ENCODE peak calls at places on chromosomes 2 and 18, in seven cellular contexts. P, D, R, M, B, O and T are unnamed samples.

GRCh38 chr2:159086332-159086731 is 117.9 kb downstream of the TANC1 start:
- DNase-seq in P (no peak), D (no peak), M (no peak), O (peak; percentile 68), B (no peak), R (peak; percentile 21), T (no peak)

GRCh38 chr2:71788186-71788525 is 334.8 kb downstream of the DYSF start:
- DNase-seq in R (no peak), M (no peak), O (no peak), P (no peak), B (no peak), D (no peak), T (no peak)

GRCh38 chr2:170701011-170701410 is 14.1 kb upstream of the SP5 start:
- DNase-seq in D (no peak), B (no peak), P (no peak), O (no peak), R (no peak), M (no peak), T (no peak)

GRCh38 chr18:51191139-51191717 is 6.3 kb downstream of the MEX3C start:
- DNase-seq in R (no peak), O (no peak), D (no peak), B (no peak), M (no peak), P (no peak), T (no peak)

GRCh38 chr18:41933778-41934177 is 21.3 kb upstream of the PIK3C3 start:
- DNase-seq in B (no peak), P (no peak), D (no peak), M (no peak), O (no peak), R (no peak), T (no peak)

GRCh38 chr2:220991972-220992371 is 580.1 kb downstream of the EPHA4 start:
- DNase-seq in D (no peak), M (no peak), O (no peak), B (no peak), R (no peak), P (no peak), T (no peak)

GRCh38 chr2:164146478-164146877 is 410.7 kb upstream of the FIGN start:
- DNase-seq in P (no peak), M (no peak), D (no peak), O (no peak), R (no peak), B (no peak), T (no peak)

GRCh38 chr18:61570070-61570469 is 236.8 kb downstream of the CDH20 start:
- DNase-seq in P (no peak), M (no peak), B (no peak), D (no peak), R (no peak), O (no peak), T (no peak)

GRCh38 chr2:201938816-201939180 is 94.9 kb upstream of the FZD7 start:
- DNase-seq in M (no peak), P (no peak), R (no peak), O (no peak), B (no peak), D (no peak), T (no peak)

GRCh38 chr2:44620189-44620990 is 258.6 kb downstream of the CAMKMT start:
- DNase-seq in D (no peak), P (no peak), R (no peak), O (no peak), M (no peak), B (no peak), T (no peak)

GRCh38 chr2:46914578-46915230 is 902 bp downstream of the MCFD2 start:
- DNase-seq in R (no peak), O (no peak), B (no peak), M (no peak), D (no peak), P (no peak), T (no peak)

GRCh38 chr2:39834426-39834825 is 55.4 kb upstream of the THUMPD2 start:
- DNase-seq in D (no peak), B (no peak), O (no peak), M (no peak), R (no peak), P (no peak), T (no peak)

GRCh38 chr2:20211420-20211819 is 13.5 kb downstream of the SDC1 start:
- DNase-seq in O (no peak), R (no peak), D (no peak), B (no peak), M (no peak), P (no peak), T (no peak)

GRCh38 chr2:146321175-146321574 is 1523.7 kb upstream of the ACVR2A start:
- DNase-seq in D (no peak), P (no peak), O (no peak), M (no peak), R (no peak), B (no peak), T (no peak)

GRCh38 chr18:3153107-3153704 is 66.6 kb downstream of the MYOM1 start:
- DNase-seq in P (no peak), R (no peak), M (no peak), D (no peak), O (no peak), B (peak; percentile 88), T (no peak)

GRCh38 chr2:203859030-203859854 is 8.3 kb upstream of the CTLA4 start:
- DNase-seq in B (no peak), O (no peak), D (no peak), P (no peak), R (no peak), M (no peak), T (no peak)

GRCh38 chr2:143708682-143709081 is 579.5 kb downstream of the ARHGAP15 start:
- DNase-seq in B (no peak), M (no peak), R (no peak), P (no peak), D (no peak), O (no peak), T (peak; percentile 28)

GRCh38 chr2:179854891-179855290 is 6.5 kb downstream of the ZNF385B start:
- DNase-seq in R (no peak), P (no peak), B (no peak), D (no peak), O (no peak), M (no peak), T (no peak)

GRCh38 chr2:28296904-28297303 is 95.8 kb upstream of the FOSL2 start:
- DNase-seq in P (no peak), M (no peak), D (no peak), O (no peak), B (no peak), R (no peak), T (no peak)

GRCh38 chr2:99200232-99200631 is 19.2 kb downstream of the MRPL30 start:
- DNase-seq in R (no peak), B (no peak), M (no peak), D (no peak), P (no peak), O (no peak), T (no peak)

GRCh38 chr2:177334940-177335543 is 57.5 kb upstream of the AGPS start:
- DNase-seq in B (peak; percentile 72), R (no peak), M (no peak), P (peak; percentile 23), D (no peak), O (no peak), T (no peak)

GRCh38 chr2:8324164-8324848 is 357.6 kb upstream of the ID2 start:
- DNase-seq in M (no peak), O (no peak), P (no peak), B (no peak), D (no peak), R (no peak), T (no peak)
- TF ChIP-seq EP300 in M (no peak), O (no peak), P (no peak), B (no peak), D (no peak), R (no peak), T (no peak)

GRCh38 chr2:150470435-150470834 is 17.0 kb downstream of the RND3 start:
- DNase-seq in R (no peak), D (no peak), P (no peak), B (no peak), M (no peak), O (no peak), T (no peak)

GRCh38 chr2:150469706-150470105 is 17.8 kb downstream of the RND3 start:
- DNase-seq in O (no peak), B (no peak), D (no peak), M (no peak), R (no peak), P (no peak), T (no peak)

GRCh38 chr2:150467641-150467963 is 19.9 kb downstream of the RND3 start:
- DNase-seq in M (no peak), D (no peak), B (no peak), P (no peak), R (no peak), O (no peak), T (no peak)

GRCh38 chr2:150466770-150467640 is 20.5 kb downstream of the RND3 start:
- DNase-seq in O (no peak), B (no peak), M (no peak), P (no peak), D (no peak), R (no peak), T (no peak)

GRCh38 chr2:150468350-150468960 is 19.0 kb downstream of the RND3 start:
- DNase-seq in B (no peak), R (no peak), D (no peak), P (no peak), M (no peak), O (no peak), T (no peak)
- TF ChIP-seq POLR2A in B (no peak), R (no peak), D (no peak), P (no peak), M (no peak), O (no peak), T (no peak)

DNA sequence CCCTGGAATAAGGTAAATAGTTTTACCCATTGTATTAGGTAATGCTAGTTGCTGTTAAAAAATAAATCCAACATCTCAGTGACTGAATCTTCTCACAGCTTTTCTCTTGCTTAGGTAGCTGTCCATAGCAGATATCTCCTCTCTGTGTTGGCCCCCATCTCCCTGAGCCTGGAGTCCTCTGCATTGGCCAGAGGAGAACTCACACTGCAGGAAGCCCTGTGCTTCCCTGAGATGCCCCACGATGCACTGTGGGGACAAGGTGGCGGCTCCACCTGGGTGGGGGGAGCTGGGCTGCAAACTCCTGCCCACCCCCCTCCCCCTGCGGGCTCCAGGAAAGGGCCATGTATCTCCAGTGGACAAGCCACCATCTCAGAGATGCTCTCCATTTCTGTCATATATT is 80.4 kb upstream of the SALL3 start:
- DNase-seq in B (no peak), D (no peak), M (no peak), O (no peak), R (no peak), P (no peak), T (no peak)
- H3K9me3 ChIP-seq in B (no peaks in the 10 kb centered on the region), D (no peaks in the 10 kb centered on the region), M (no peaks in the 10 kb centered on the region), O (no peaks in the 10 kb centered on the region), R (no peaks in the 10 kb centered on the region), P (no peaks in the 10 kb centered on the region), T (no peaks in the 10 kb centered on the region)

GRCh38 chr18:10487161-10487560 is 32.7 kb downstream of the APCDD1 start:
- DNase-seq in M (no peak), P (no peak), O (no peak), B (no peak), D (no peak), R (no peak), T (no peak)

GRCh38 chr18:10482363-10482984 is 28.0 kb downstream of the APCDD1 start:
- DNase-seq in B (no peak), O (peak; percentile 34), R (no peak), D (no peak), M (no peak), P (no peak), T (no peak)

GRCh38 chr18:10485475-10485874 is 31.0 kb downstream of the APCDD1 start:
- DNase-seq in D (no peak), O (no peak), P (no peak), B (no peak), R (no peak), M (no peak), T (no peak)

GRCh38 chr18:10481831-10482230 is 27.4 kb downstream of the APCDD1 start:
- DNase-seq in O (peak; percentile 53), D (no peak), R (no peak), B (no peak), P (no peak), M (no peak), T (no peak)

GRCh38 chr18:10482985-10483949 is 28.8 kb downstream of the APCDD1 start:
- DNase-seq in R (peak; percentile 25), B (no peak), D (no peak), P (no peak), O (peak; percentile 83), M (peak; percentile 41), T (no peak)
- TF ChIP-seq EP300 in R (no peak), B (no peak), D (no peak), P (no peak), O (no peak), M (peak; percentile 24), T (no peak)